ENCODE peak calls at places on chromosome 3, in six cellular contexts. One of them, this sample, is unnamed.

GRCh38 chr3:109125902-109126301 is 8.0 kb upstream of the MORC1 start:
- DNase-seq in IMR-90: no peak
- DNase-seq in K562: no peak
- DNase-seq in GM23248: no peak
- DNase-seq in astrocyte: no peak
- DNase-seq in GM12878: no peak
- DNase-seq in this sample: no peak

GRCh38 chr3:168121175-168121853 is 25.6 kb upstream of the GOLIM4 start:
- DNase-seq in astrocyte: peak
- DNase-seq in GM23248: peak
- DNase-seq in GM12878: no peak
- DNase-seq in IMR-90: peak
- DNase-seq in K562: no peak
- DNase-seq in this sample: no peak

GRCh38 chr3:126968328-126968994 is 14.5 kb upstream of the PLXNA1 start:
- DNase-seq in IMR-90: no peak
- DNase-seq in GM12878: no peak
- DNase-seq in GM23248: no peak
- DNase-seq in K562: no peak
- DNase-seq in astrocyte: no peak
- DNase-seq in this sample: no peak

GRCh38 chr3:36124118-36124796 is 256.0 kb upstream of the STAC start:
- DNase-seq in K562: no peak
- DNase-seq in GM23248: peak
- DNase-seq in astrocyte: peak
- DNase-seq in IMR-90: peak
- DNase-seq in GM12878: no peak
- DNase-seq in this sample: peak

GRCh38 chr3:144403040-144403457 is 431.4 kb downstream of the DIPK2A start:
- DNase-seq in K562: no peak
- DNase-seq in IMR-90: no peak
- DNase-seq in astrocyte: peak
- DNase-seq in GM12878: no peak
- DNase-seq in GM23248: peak
- DNase-seq in this sample: no peak

GRCh38 chr3:161770532-161771386 is 274.2 kb downstream of the OTOL1 start:
- DNase-seq in GM12878: peak
- DNase-seq in astrocyte: peak
- DNase-seq in GM23248: no peak
- DNase-seq in IMR-90: no peak
- DNase-seq in K562: no peak
- DNase-seq in this sample: no peak

GRCh38 chr3:25306066-25306465 is 122.0 kb upstream of the RARB start:
- DNase-seq in GM23248: no peak
- DNase-seq in K562: no peak
- DNase-seq in astrocyte: no peak
- DNase-seq in GM12878: no peak
- DNase-seq in IMR-90: no peak
- DNase-seq in this sample: no peak

GRCh38 chr3:73637042-73637441 is 12.3 kb upstream of the PDZRN3 start:
- DNase-seq in astrocyte: no peak
- DNase-seq in GM12878: no peak
- DNase-seq in IMR-90: peak
- DNase-seq in GM23248: peak
- DNase-seq in K562: no peak
- DNase-seq in this sample: no peak

GRCh38 chr3:186789554-186790260 is 6.3 kb downstream of the EIF4A2 start:
- DNase-seq in GM23248: peak
- DNase-seq in IMR-90: peak
- DNase-seq in GM12878: no peak
- DNase-seq in K562: peak
- DNase-seq in astrocyte: no peak
- DNase-seq in this sample: no peak

GRCh38 chr3:39267631-39268553 is 11.9 kb downstream of the CX3CR1 start:
- DNase-seq in GM12878: no peak
- DNase-seq in K562: no peak
- DNase-seq in astrocyte: no peak
- DNase-seq in GM23248: no peak
- DNase-seq in IMR-90: no peak
- DNase-seq in this sample: no peak

GRCh38 chr3:111700054-111700453 is 104.9 kb upstream of the ZBED2 start:
- DNase-seq in GM12878: no peak
- DNase-seq in GM23248: no peak
- DNase-seq in astrocyte: no peak
- DNase-seq in IMR-90: no peak
- DNase-seq in K562: no peak
- DNase-seq in this sample: no peak

GRCh38 chr3:187979543-187979942 is 174.4 kb upstream of the LPP start:
- DNase-seq in astrocyte: no peak
- DNase-seq in GM12878: no peak
- DNase-seq in K562: no peak
- DNase-seq in IMR-90: no peak
- DNase-seq in GM23248: no peak
- DNase-seq in this sample: no peak

GRCh38 chr3:123947482-123947881 is 13.5 kb downstream of the CCDC14 start:
- DNase-seq in IMR-90: peak
- DNase-seq in K562: no peak
- DNase-seq in GM23248: peak
- DNase-seq in GM12878: no peak
- DNase-seq in astrocyte: no peak
- DNase-seq in this sample: no peak

GRCh38 chr3:45655906-45656305 is 33.3 kb upstream of the SACM1L start:
- DNase-seq in K562: no peak
- DNase-seq in astrocyte: no peak
- DNase-seq in IMR-90: peak
- DNase-seq in GM23248: no peak
- DNase-seq in GM12878: no peak
- DNase-seq in this sample: no peak
- H3K4me3 ChIP-seq in K562: no peak
- H3K4me3 ChIP-seq in astrocyte: no peak
- H3K4me3 ChIP-seq in IMR-90: no peak
- H3K4me3 ChIP-seq in GM23248: no peak
- H3K4me3 ChIP-seq in GM12878: no peak
- H3K4me3 ChIP-seq in this sample: no peak

DNA sequence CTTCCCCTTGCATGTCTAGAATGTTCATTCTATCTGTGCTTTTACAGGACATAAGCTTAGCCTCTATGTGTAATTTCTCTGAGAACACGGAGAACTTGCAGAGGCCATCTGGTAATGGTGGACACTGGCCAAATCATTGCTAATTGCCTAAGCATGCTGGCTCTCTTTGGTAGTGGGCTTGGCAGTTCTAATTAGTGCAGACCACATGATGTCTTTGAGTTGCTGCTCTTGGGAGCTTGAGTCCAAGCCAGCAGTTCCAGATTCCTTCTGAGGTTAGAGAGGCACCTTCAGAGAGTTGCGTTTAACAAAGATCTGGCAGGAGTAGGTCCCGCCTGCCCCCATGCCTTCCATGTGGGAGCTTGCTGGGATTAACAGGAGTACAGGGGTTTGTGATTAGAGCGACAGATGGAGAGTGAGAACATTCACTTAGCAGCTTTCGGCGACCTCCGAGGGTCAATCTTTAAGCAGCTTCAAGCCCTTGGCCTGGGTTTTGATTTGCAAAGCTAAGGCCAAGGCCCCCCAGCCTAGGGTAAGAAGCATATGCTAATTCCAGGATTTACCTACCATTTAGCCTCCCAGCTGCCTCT is 448.9 kb upstream of the LMCD1 start:
- DNase-seq in GM12878: no peak
- DNase-seq in IMR-90: no peak
- DNase-seq in astrocyte: peak
- DNase-seq in K562: no peak
- DNase-seq in GM23248: no peak
- DNase-seq in this sample: no peak
- H2AFZ ChIP-seq in GM12878: no peak
- H2AFZ ChIP-seq in IMR-90: no peak
- H2AFZ ChIP-seq in astrocyte: no peak
- H2AFZ ChIP-seq in K562: no peak
- H2AFZ ChIP-seq in GM23248: no peak
- H2AFZ ChIP-seq in this sample: no peak

GRCh38 chr3:8657804-8658311 is 13.3 kb upstream of the SSUH2 start:
- DNase-seq in astrocyte: peak
- DNase-seq in K562: no peak
- DNase-seq in IMR-90: no peak
- DNase-seq in GM12878: no peak
- DNase-seq in GM23248: no peak
- DNase-seq in this sample: no peak
- H3K4me2 ChIP-seq in astrocyte: peak
- H3K4me2 ChIP-seq in K562: no peak
- H3K4me2 ChIP-seq in IMR-90: no peak
- H3K4me2 ChIP-seq in GM12878: no peak
- H3K4me2 ChIP-seq in GM23248: no peak
- H3K4me2 ChIP-seq in this sample: peak

GRCh38 chr3:141431411-141432378 is 55.1 kb upstream of the RASA2 start:
- DNase-seq in astrocyte: no peak
- DNase-seq in GM12878: no peak
- DNase-seq in K562: no peak
- DNase-seq in GM23248: no peak
- DNase-seq in IMR-90: no peak
- DNase-seq in this sample: no peak

GRCh38 chr3:141430326-141430725 is 56.5 kb upstream of the RASA2 start:
- DNase-seq in IMR-90: no peak
- DNase-seq in GM12878: no peak
- DNase-seq in K562: no peak
- DNase-seq in astrocyte: no peak
- DNase-seq in GM23248: no peak
- DNase-seq in this sample: no peak

GRCh38 chr3:141434255-141434654 is 52.6 kb upstream of the RASA2 start:
- DNase-seq in GM12878: no peak
- DNase-seq in GM23248: no peak
- DNase-seq in astrocyte: no peak
- DNase-seq in IMR-90: no peak
- DNase-seq in K562: no peak
- DNase-seq in this sample: no peak

GRCh38 chr3:141436180-141436579 is 50.6 kb upstream of the RASA2 start:
- DNase-seq in GM12878: no peak
- DNase-seq in IMR-90: no peak
- DNase-seq in K562: no peak
- DNase-seq in GM23248: no peak
- DNase-seq in astrocyte: no peak
- DNase-seq in this sample: no peak

GRCh38 chr3:141432904-141433303 is 53.9 kb upstream of the RASA2 start:
- DNase-seq in GM12878: no peak
- DNase-seq in GM23248: no peak
- DNase-seq in astrocyte: no peak
- DNase-seq in IMR-90: no peak
- DNase-seq in K562: no peak
- DNase-seq in this sample: no peak
- H3K4me3 ChIP-seq in GM12878: no peak
- H3K4me3 ChIP-seq in GM23248: no peak
- H3K4me3 ChIP-seq in astrocyte: no peak
- H3K4me3 ChIP-seq in IMR-90: no peak
- H3K4me3 ChIP-seq in K562: no peak
- H3K4me3 ChIP-seq in this sample: no peak

GRCh38 chr3:157127831-157128767 is 31.8 kb downstream of the CCNL1 start:
- DNase-seq in astrocyte: peak
- DNase-seq in K562: peak
- DNase-seq in GM23248: peak
- DNase-seq in IMR-90: peak
- DNase-seq in GM12878: no peak
- DNase-seq in this sample: peak
- H2AFZ ChIP-seq in astrocyte: no peak
- H2AFZ ChIP-seq in K562: peak
- H2AFZ ChIP-seq in GM23248: peak
- H2AFZ ChIP-seq in IMR-90: peak
- H2AFZ ChIP-seq in GM12878: peak
- H2AFZ ChIP-seq in this sample: peak

GRCh38 chr3:45204136-45204535 is 22.0 kb downstream of the TMEM158 start:
- DNase-seq in K562: no peak
- DNase-seq in GM12878: no peak
- DNase-seq in GM23248: peak
- DNase-seq in IMR-90: peak
- DNase-seq in astrocyte: peak
- DNase-seq in this sample: no peak

GRCh38 chr3:45194791-45195190 is 31.3 kb downstream of the TMEM158 start:
- DNase-seq in IMR-90: no peak
- DNase-seq in astrocyte: no peak
- DNase-seq in GM23248: no peak
- DNase-seq in K562: no peak
- DNase-seq in GM12878: no peak
- DNase-seq in this sample: no peak

GRCh38 chr3:45205126-45205525 is 21.0 kb downstream of the TMEM158 start:
- DNase-seq in IMR-90: peak
- DNase-seq in astrocyte: no peak
- DNase-seq in GM12878: no peak
- DNase-seq in GM23248: peak
- DNase-seq in K562: no peak
- DNase-seq in this sample: no peak

GRCh38 chr3:45198264-45199260 is 27.5 kb downstream of the TMEM158 start:
- DNase-seq in astrocyte: peak
- DNase-seq in IMR-90: peak
- DNase-seq in K562: no peak
- DNase-seq in GM12878: no peak
- DNase-seq in GM23248: no peak
- DNase-seq in this sample: no peak

GRCh38 chr3:45199837-45200648 is 26.0 kb downstream of the TMEM158 start:
- DNase-seq in GM12878: no peak
- DNase-seq in GM23248: peak
- DNase-seq in IMR-90: peak
- DNase-seq in astrocyte: peak
- DNase-seq in K562: peak
- DNase-seq in this sample: peak
- H3K4me2 ChIP-seq in GM12878: no peak
- H3K4me2 ChIP-seq in GM23248: peak
- H3K4me2 ChIP-seq in IMR-90: peak
- H3K4me2 ChIP-seq in astrocyte: peak
- H3K4me2 ChIP-seq in K562: peak
- H3K4me2 ChIP-seq in this sample: peak

DNA sequence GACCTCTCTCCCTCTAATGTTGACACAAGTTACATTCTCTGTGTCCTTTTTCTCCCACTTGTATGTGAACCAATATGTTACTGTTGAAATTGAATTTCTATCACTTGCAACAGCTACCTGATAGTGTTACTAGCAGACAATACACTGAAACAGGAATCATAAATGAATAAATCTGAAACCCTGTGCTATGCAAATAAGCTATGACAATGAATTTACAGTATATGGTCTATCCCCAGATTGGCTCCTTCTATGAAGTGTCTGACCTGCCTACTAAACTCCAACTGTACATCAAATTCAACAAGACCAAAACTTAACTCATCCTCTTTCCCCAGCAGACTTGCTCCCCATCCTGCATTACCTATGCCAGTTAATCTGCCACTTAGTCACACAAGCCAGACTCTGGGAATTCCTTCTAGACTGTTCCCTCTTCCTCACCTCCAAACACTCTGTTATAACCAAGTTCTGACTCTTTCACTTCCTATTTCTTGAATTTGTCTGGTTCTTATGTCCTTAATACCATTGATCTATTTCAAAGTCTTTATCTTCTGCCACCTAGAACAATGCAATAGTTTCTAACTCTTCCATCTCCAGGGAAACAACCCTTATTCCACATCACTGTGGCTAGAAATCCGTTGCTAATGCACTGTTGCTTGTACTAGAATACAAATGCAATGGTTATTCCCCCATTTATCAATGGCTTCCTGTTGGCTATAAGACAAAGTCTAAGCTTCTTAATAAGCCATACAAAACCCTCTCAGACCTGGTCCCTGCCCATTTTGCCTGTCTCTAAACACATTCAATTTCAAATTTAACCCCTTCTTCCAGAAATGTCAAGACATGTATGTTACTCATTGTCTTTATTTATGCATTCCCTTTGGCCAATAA is 13.4 kb upstream of the ZNF639 start:
- DNase-seq in GM12878: no peak
- DNase-seq in GM23248: no peak
- DNase-seq in astrocyte: no peak
- DNase-seq in IMR-90: no peak
- DNase-seq in K562: no peak
- DNase-seq in this sample: no peak
- H3K4me3 ChIP-seq in GM12878: no peak
- H3K4me3 ChIP-seq in GM23248: no peak
- H3K4me3 ChIP-seq in astrocyte: no peak
- H3K4me3 ChIP-seq in IMR-90: no peak
- H3K4me3 ChIP-seq in K562: no peak
- H3K4me3 ChIP-seq in this sample: no peak

This sample was measured in PC-9.